ENCODE peak calls at places on chromosomes 6 and 20, in four cellular contexts. One of them, this sample, is unnamed. For H3K27me3, the result is how much of the 10 kb centered on the place peaks cover.

GRCh38 chr6:159961523-159961922 is 7.4 kb upstream of the IGF2R start:
- DNase-seq in lung: no peak
- DNase-seq in breast epithelium: no peak
- DNase-seq in adrenal gland: no peak
- DNase-seq in this sample: no peak

GRCh38 chr20:35856866-35857265 is 85.1 kb downstream of the PHF20 start:
- DNase-seq in lung: no peak
- DNase-seq in breast epithelium: no peak
- DNase-seq in adrenal gland: no peak
- DNase-seq in this sample: no peak

GRCh38 chr20:48818481-48818987 is 9.3 kb downstream of the PREX1 start:
- DNase-seq in lung: no peak
- DNase-seq in breast epithelium: no peak
- DNase-seq in adrenal gland: no peak
- DNase-seq in this sample: no peak

GRCh38 chr20:24388828-24389325 is 80.6 kb upstream of the SYNDIG1 start:
- DNase-seq in lung: no peak
- DNase-seq in breast epithelium: no peak
- DNase-seq in adrenal gland: no peak
- DNase-seq in this sample: no peak

GRCh38 chr20:10654630-10655029 is 19.2 kb downstream of the JAG1 start:
- DNase-seq in lung: no peak
- DNase-seq in breast epithelium: no peak
- DNase-seq in adrenal gland: no peak
- DNase-seq in this sample: peak

GRCh38 chr6:113978084-113978675 is 7.2 kb upstream of the HDAC2 start:
- DNase-seq in lung: no peak
- DNase-seq in breast epithelium: no peak
- DNase-seq in adrenal gland: no peak
- DNase-seq in this sample: no peak

GRCh38 chr6:3281669-3282460 is 23.1 kb downstream of the PSMG4 start:
- DNase-seq in lung: no peak
- DNase-seq in breast epithelium: no peak
- DNase-seq in adrenal gland: no peak
- DNase-seq in this sample: peak

GRCh38 chr6:101722481-101722880 is 329.0 kb downstream of the GRIK2 start:
- DNase-seq in lung: no peak
- DNase-seq in breast epithelium: no peak
- DNase-seq in adrenal gland: no peak
- DNase-seq in this sample: no peak

GRCh38 chr6:18528084-18528743 is 141.1 kb downstream of the RNF144B start:
- DNase-seq in lung: no peak
- DNase-seq in breast epithelium: no peak
- DNase-seq in adrenal gland: no peak
- DNase-seq in this sample: no peak

GRCh38 chr6:90190181-90190580 is 106.5 kb downstream of the BACH2 start:
- DNase-seq in lung: no peak
- DNase-seq in breast epithelium: no peak
- DNase-seq in adrenal gland: no peak
- DNase-seq in this sample: no peak

GRCh38 chr6:44828780-44829179 is 441.3 kb downstream of the CDC5L start:
- DNase-seq in lung: no peak
- DNase-seq in breast epithelium: no peak
- DNase-seq in adrenal gland: no peak
- DNase-seq in this sample: no peak

GRCh38 chr6:39327516-39327915 is 5.0 kb upstream of the KCNK16 start:
- DNase-seq in lung: no peak
- DNase-seq in breast epithelium: no peak
- DNase-seq in adrenal gland: no peak
- DNase-seq in this sample: no peak

GRCh38 chr20:6533828-6534388 is 233.6 kb upstream of the BMP2 start:
- DNase-seq in lung: no peak
- DNase-seq in breast epithelium: no peak
- DNase-seq in adrenal gland: no peak
- DNase-seq in this sample: peak

GRCh38 chr20:46362931-46363872 is 43.2 kb downstream of the ELMO2 start:
- DNase-seq in lung: no peak
- DNase-seq in breast epithelium: no peak
- DNase-seq in adrenal gland: peak
- DNase-seq in this sample: no peak

GRCh38 chr6:138948780-138949179 is 39.3 kb downstream of the REPS1 start:
- DNase-seq in lung: no peak
- DNase-seq in breast epithelium: no peak
- DNase-seq in adrenal gland: no peak
- DNase-seq in this sample: no peak
- TF ChIP-seq CTCF in lung: no peak
- TF ChIP-seq CTCF in breast epithelium: no peak
- TF ChIP-seq CTCF in adrenal gland: no peak
- TF ChIP-seq CTCF in this sample: peak

DNA sequence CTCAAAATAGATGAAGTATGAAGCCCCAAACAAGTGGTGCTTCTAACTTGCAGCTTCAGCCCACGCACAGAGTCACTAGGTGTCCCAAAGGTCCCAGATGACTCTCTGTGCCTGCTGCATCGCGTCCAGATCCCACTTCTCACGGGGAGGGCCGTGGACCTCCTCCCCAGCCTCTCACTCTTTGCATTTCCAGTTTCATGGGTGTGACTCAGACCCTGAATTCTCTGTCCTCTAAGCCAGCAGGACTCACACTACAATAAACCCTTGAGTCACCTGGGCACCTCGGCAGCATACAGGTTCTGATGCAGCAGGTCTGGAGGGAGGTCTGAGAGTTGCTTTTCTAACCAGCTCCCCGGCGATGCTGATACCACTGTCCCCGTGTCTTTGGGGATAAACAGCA is 114.0 kb upstream of the RIN2 start:
- DNase-seq in lung: no peak
- DNase-seq in breast epithelium: no peak
- DNase-seq in adrenal gland: no peak
- DNase-seq in this sample: no peak
- H3K27me3 ChIP-seq in lung: under half
- H3K27me3 ChIP-seq in breast epithelium: under half
- H3K27me3 ChIP-seq in adrenal gland: under half
- H3K27me3 ChIP-seq in this sample: under half

DNA sequence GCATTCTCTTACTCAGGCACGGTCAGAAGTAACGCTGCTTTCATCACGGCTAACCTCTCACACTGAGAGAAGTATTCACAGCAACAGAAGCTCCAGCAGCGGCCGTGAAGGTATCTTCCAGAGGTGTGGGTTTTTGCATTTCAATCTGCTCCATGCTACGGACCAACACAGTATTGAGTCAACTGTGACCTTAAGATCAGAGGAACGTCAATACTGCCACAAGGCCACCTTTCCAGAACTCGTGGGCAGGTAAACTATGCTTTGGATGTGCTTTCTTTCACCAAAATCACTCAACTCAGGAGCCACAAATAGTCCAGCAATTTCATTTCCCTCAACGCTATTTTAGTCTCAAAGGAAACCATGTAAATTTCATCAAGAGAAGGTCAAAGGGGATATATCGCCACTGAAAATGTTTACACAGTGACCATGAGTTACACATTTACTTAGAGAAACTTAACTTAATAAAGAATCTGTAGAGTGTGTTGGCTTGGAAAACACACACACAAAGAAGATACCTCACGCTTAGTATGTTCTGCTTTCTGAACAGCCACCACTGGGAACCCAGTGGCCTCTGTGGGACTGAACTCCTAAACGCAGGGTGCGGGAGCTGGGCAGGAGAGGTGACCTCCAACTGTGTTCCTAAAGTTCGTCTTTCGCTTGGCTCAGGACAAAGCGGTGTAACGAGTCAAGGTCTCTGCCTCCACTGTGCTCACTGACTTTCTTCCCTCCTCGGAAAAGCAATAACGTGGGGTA is 27.9 kb downstream of the TXNDC5 start:
- DNase-seq in lung: no peak
- DNase-seq in breast epithelium: no peak
- DNase-seq in adrenal gland: no peak
- DNase-seq in this sample: no peak
- TF ChIP-seq CTCF in lung: no peak
- TF ChIP-seq CTCF in breast epithelium: no peak
- TF ChIP-seq CTCF in adrenal gland: no peak
- TF ChIP-seq CTCF in this sample: no peak

GRCh38 chr20:20024942-20025341 is 7.8 kb downstream of the NAA20 start:
- DNase-seq in lung: no peak
- DNase-seq in breast epithelium: no peak
- DNase-seq in adrenal gland: no peak
- DNase-seq in this sample: no peak
- H3K27me3 ChIP-seq in lung: under half
- H3K27me3 ChIP-seq in breast epithelium: under half
- H3K27me3 ChIP-seq in adrenal gland: under half
- H3K27me3 ChIP-seq in this sample: under half

DNA sequence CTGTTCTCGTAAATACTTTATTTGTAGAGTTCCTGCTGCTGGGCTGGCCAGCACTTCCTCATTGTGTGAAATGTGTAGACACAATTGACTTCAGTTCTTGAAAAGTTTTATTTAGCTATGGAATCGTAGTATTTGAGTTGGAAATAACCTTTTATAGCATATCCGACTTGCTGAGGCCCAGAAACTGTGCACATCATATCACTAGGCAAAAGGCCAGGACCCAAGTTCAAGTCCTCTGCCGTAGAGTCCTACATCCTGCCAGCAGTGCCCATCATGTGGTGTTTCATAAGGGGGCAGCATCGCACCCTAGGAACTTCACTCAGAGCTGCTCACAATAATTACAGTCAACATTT is 207.7 kb upstream of the SNX9 start:
- DNase-seq in lung: no peak
- DNase-seq in breast epithelium: no peak
- DNase-seq in adrenal gland: no peak
- DNase-seq in this sample: no peak
- TF ChIP-seq CTCF in lung: no peak
- TF ChIP-seq CTCF in breast epithelium: no peak
- TF ChIP-seq CTCF in adrenal gland: no peak
- TF ChIP-seq CTCF in this sample: peak